ENCODE peak calls at places on chromosomes 16 and 17, in six cellular contexts. B, U, K, R, X and V are unnamed samples.

GRCh38 chr16:20850981-20851380 is 44.7 kb downstream of the REXO5 start:
- DNase-seq in U (peak), B (no peak), R (no peak), X (no peak), K (no peak), V (no peak)

GRCh38 chr16:4115941-4116327 is 308 bp downstream of the ADCY9 start:
- DNase-seq in K (no peak), U (no peak), R (no peak), X (no peak), B (no peak), V (no peak)

GRCh38 chr17:70137451-70138230 is 31.7 kb upstream of the KCNJ2 start:
- DNase-seq in R (peak), K (no peak), X (peak), U (peak), B (no peak), V (peak)

GRCh38 chr16:12092347-12092882 is 115.9 kb downstream of the SNX29 start:
- DNase-seq in B (no peak), X (no peak), U (peak), K (no peak), R (no peak), V (no peak)

GRCh38 chr17:37493249-37494027 is 3.7 kb downstream of the DUSP14 start:
- DNase-seq in U (no peak), R (no peak), X (no peak), B (no peak), K (no peak), V (no peak)

GRCh38 chr17:75783069-75783783 is 1.4 kb upstream of the UNK start:
- DNase-seq in R (no peak), X (no peak), U (peak), B (no peak), K (peak), V (no peak)

GRCh38 chr17:48215583-48216139 is 108.1 kb downstream of the SNX11 start:
- DNase-seq in K (peak), R (no peak), U (peak), X (no peak), B (no peak), V (peak)

GRCh38 chr17:72502111-72502939 is 381.5 kb downstream of the SOX9 start:
- DNase-seq in B (no peak), U (no peak), K (no peak), X (peak), R (peak), V (peak)

GRCh38 chr17:78364436-78365281 is 4.8 kb upstream of the SOCS3 start:
- DNase-seq in X (no peak), B (no peak), U (no peak), K (peak), R (no peak), V (no peak)

GRCh38 chr17:67993153-67993997 is 2.9 kb downstream of the C17orf58 start:
- DNase-seq in U (peak), X (peak), K (peak), R (peak), B (no peak), V (peak)

GRCh38 chr16:67248401-67249177 is at the start of gene SLC9A5:
- DNase-seq in U (peak), X (no peak), R (no peak), B (no peak), K (peak), V (no peak)

GRCh38 chr16:27977966-27978365 is 85.5 kb downstream of the GSG1L start:
- DNase-seq in R (no peak), B (no peak), U (no peak), K (no peak), X (no peak), V (no peak)

GRCh38 chr16:5971924-5972323 is 874.3 kb upstream of the EEF2KMT start:
- DNase-seq in B (no peak), X (no peak), U (no peak), R (no peak), K (no peak), V (no peak)

GRCh38 chr16:64089697-64090096 is 1032.2 kb downstream of the CDH11 start:
- DNase-seq in R (no peak), U (peak), X (no peak), B (no peak), K (peak), V (no peak)

GRCh38 chr16:81695431-81695890 is 83.6 kb upstream of the PLCG2 start:
- DNase-seq in X (no peak), R (peak), U (peak), B (no peak), K (no peak), V (no peak)

GRCh38 chr17:50437409-50437808 is 11.4 kb downstream of the ACSF2 start:
- DNase-seq in B (no peak), K (no peak), X (no peak), U (no peak), R (no peak), V (no peak)

GRCh38 chr17:20998571-20999043 is 44.2 kb downstream of the USP22 start:
- DNase-seq in R (no peak), X (no peak), B (no peak), K (no peak), U (no peak), V (no peak)

GRCh38 chr17:74736423-74737298 is at the start of gene RAB37:
- DNase-seq in K (no peak), R (no peak), U (no peak), X (no peak), B (no peak), V (peak)

GRCh38 chr17:62670202-62670821 is 42.8 kb downstream of the MRC2 start:
- DNase-seq in U (no peak), B (no peak), X (no peak), K (no peak), R (peak), V (no peak)

GRCh38 chr17:61282377-61282776 is 117.3 kb upstream of the TBX2 start:
- DNase-seq in R (no peak), B (no peak), X (no peak), K (no peak), U (no peak), V (no peak)

GRCh38 chr16:88773812-88774291 is 11.2 kb downstream of the PIEZO1 start:
- DNase-seq in K (peak), R (no peak), B (no peak), X (no peak), U (peak), V (peak)
- TF ChIP-seq POLR2AphosphoS5 in K (peak), R (no peak), B (no peak), X (no peak), U (no peak), V (no peak)

GRCh38 chr17:17781591-17782424 is 55.0 kb downstream of the SREBF1 start:
- DNase-seq in U (peak), K (no peak), R (peak), X (no peak), B (no peak), V (peak)

GRCh38 chr17:17779015-17779611 is 57.7 kb downstream of the SREBF1 start:
- DNase-seq in K (no peak), B (no peak), X (no peak), U (no peak), R (no peak), V (no peak)

GRCh38 chr17:17782425-17783120 is 54.2 kb downstream of the SREBF1 start:
- DNase-seq in B (no peak), K (peak), R (no peak), X (no peak), U (no peak), V (no peak)

GRCh38 chr17:17783121-17783824 is 53.5 kb downstream of the SREBF1 start:
- DNase-seq in B (no peak), U (peak), R (peak), X (no peak), K (peak), V (peak)

DNA sequence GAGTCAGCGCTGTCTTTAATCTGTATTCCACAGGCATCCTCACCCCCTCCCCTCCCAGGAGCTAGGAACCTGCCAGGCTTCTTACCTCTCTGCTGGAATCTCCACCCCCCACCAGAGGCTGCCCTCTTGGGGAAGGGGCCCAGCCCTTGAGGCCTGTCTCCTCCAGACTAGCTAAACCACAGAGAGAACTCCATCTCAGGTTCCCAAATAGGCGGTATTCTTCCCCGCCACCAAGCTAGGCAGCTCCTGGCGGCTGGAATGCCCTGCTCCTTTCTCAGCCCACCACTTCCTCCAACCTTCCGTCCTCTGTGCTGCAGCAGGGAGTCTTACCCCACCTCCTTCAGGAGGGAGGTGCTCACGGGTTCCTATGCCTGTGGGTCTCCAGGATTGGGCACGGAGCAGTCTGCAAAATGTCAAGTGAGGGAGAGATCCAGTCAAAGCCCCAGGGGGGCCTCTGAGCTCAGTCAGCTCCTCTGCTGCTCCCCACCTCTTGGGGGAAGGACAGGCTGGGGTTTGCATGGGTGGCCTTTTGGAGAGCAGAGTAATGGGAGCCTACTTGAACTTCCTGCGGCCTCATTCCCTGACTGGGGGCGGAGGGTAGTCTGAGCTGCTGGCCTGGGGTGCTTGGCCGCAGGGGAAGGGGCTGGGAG is 55.7 kb downstream of the SREBF1 start:
- DNase-seq in X (no peak), B (no peak), U (peak), K (no peak), R (no peak), V (peak)
- TF ChIP-seq POLR2AphosphoS5 in X (no peak), B (no peak), U (no peak), K (no peak), R (peak), V (no peak)

GRCh38 chr16:631808-632358 is 1.1 kb downstream of the WFIKKN1 start:
- DNase-seq in B (no peak), K (no peak), U (no peak), R (no peak), X (no peak), V (no peak)

GRCh38 chr16:630024-630814 is 566 bp upstream of the WFIKKN1 start:
- DNase-seq in U (no peak), B (no peak), R (no peak), K (no peak), X (peak), V (no peak)

GRCh38 chr16:629289-630023 is 1.3 kb upstream of the WFIKKN1 start:
- DNase-seq in R (no peak), U (no peak), B (no peak), X (peak), K (peak), V (no peak)

GRCh38 chr16:632486-633335 is 1.9 kb downstream of the WFIKKN1 start:
- DNase-seq in R (no peak), X (no peak), U (no peak), K (no peak), B (no peak), V (no peak)

GRCh38 chr16:630815-631405 is at the start of gene WFIKKN1:
- DNase-seq in X (peak), K (peak), B (no peak), R (no peak), U (no peak), V (no peak)
- TF ChIP-seq POLR2AphosphoS5 in X (no peak), K (no peak), B (peak), R (no peak), U (no peak), V (no peak)

GRCh38 chr17:1460233-1460632 is 4.2 kb upstream of the CRK start:
- DNase-seq in U (peak), B (peak), R (peak), K (no peak), X (peak), V (peak)

GRCh38 chr17:1461193-1461944 is 5.3 kb upstream of the CRK start:
- DNase-seq in B (no peak), R (no peak), X (no peak), U (no peak), K (no peak), V (no peak)

GRCh38 chr17:1467258-1467657 is 11.2 kb upstream of the CRK start:
- DNase-seq in R (no peak), B (no peak), K (no peak), U (no peak), X (no peak), V (no peak)

GRCh38 chr17:1464186-1464585 is 8.2 kb upstream of the CRK start:
- DNase-seq in X (no peak), R (no peak), U (no peak), B (no peak), K (no peak), V (no peak)

GRCh38 chr17:1462164-1463112 is 6.4 kb upstream of the CRK start:
- DNase-seq in B (no peak), U (no peak), K (peak), X (no peak), R (no peak), V (no peak)
- TF ChIP-seq POLR2AphosphoS5 in B (peak), U (no peak), K (no peak), X (no peak), R (no peak), V (no peak)

GRCh38 chr16:89475144-89475543 is 15.2 kb downstream of the ANKRD11 start:
- DNase-seq in X (no peak), K (no peak), U (no peak), B (no peak), R (no peak), V (no peak)

GRCh38 chr16:89476811-89477261 is 13.5 kb downstream of the ANKRD11 start:
- DNase-seq in R (no peak), B (no peak), U (no peak), X (no peak), K (no peak), V (no peak)

GRCh38 chr16:89476379-89476778 is 14.0 kb downstream of the ANKRD11 start:
- DNase-seq in U (no peak), X (no peak), B (no peak), K (no peak), R (peak), V (no peak)

GRCh38 chr16:89481556-89481955 is 8.8 kb downstream of the ANKRD11 start:
- DNase-seq in B (no peak), K (no peak), X (no peak), U (no peak), R (no peak), V (no peak)

GRCh38 chr16:89478576-89479221 is 11.7 kb downstream of the ANKRD11 start:
- DNase-seq in K (no peak), X (no peak), B (no peak), U (no peak), R (no peak), V (no peak)
- TF ChIP-seq POLR2AphosphoS5 in K (no peak), X (no peak), B (no peak), U (no peak), R (no peak), V (no peak)

GRCh38 chr17:45307290-45308015 is 9.4 kb downstream of the MAP3K14 start:
- DNase-seq in R (peak), U (peak), K (no peak), B (no peak), X (no peak), V (no peak)

GRCh38 chr17:45309400-45309799 is 7.4 kb downstream of the MAP3K14 start:
- DNase-seq in R (no peak), K (no peak), X (no peak), B (no peak), U (no peak), V (no peak)

GRCh38 chr17:45308016-45308365 is 8.8 kb downstream of the MAP3K14 start:
- DNase-seq in U (no peak), B (no peak), X (no peak), K (no peak), R (no peak), V (no peak)

GRCh38 chr17:45310380-45311324 is 6.2 kb downstream of the MAP3K14 start:
- DNase-seq in R (no peak), B (no peak), X (no peak), K (no peak), U (no peak), V (peak)

GRCh38 chr17:45308840-45309239 is 8.0 kb downstream of the MAP3K14 start:
- DNase-seq in X (no peak), R (no peak), K (no peak), B (no peak), U (no peak), V (no peak)
- TF ChIP-seq POLR2AphosphoS5 in X (no peak), R (no peak), K (no peak), B (no peak), U (no peak), V (no peak)